ENCODE peak calls at places on chromosomes 11 and 22, in six cellular contexts. P is myocyte; H is mucosa of descending colon; R is GM12891; D is activated T-helper 1 cell treated with anti-CD3 and anti-CD28 coated beads, Interleukin-12 subunit alpha, Interleukin-12 subunit beta, Interleukin-2, Interleukin-4 antibody, amounts not matched to agents 30 ng/mL and 10 ng/mL and 1 ng/mL, durations not matched to agents 14 hours and 24 hours and 36 hours; M is HFFc6. O is an unnamed sample.

GRCh38 chr11:94405062-94405461 is 3.8 kb upstream of the GPR83 start:
- DNase-seq in P (no peak), H (no peak), R (no peak), D (no peak), M (no peak), O (no peak)

GRCh38 chr22:41092847-41093371 is 517 bp downstream of the EP300 start:
- DNase-seq in P (peak), H (peak), R (no peak), D (peak), M (peak), O (peak)

GRCh38 chr22:29491012-29491411 is 11.0 kb downstream of the NEFH start:
- DNase-seq in P (no peak), H (no peak), R (no peak), D (no peak), M (no peak), O (no peak)

GRCh38 chr11:32962016-32962415 is 53.7 kb upstream of the DEPDC7 start:
- DNase-seq in P (peak), H (no peak), R (no peak), D (no peak), M (peak), O (no peak)

GRCh38 chr22:41664490-41664889 is 24.2 kb downstream of the SNU13 start:
- DNase-seq in P (no peak), H (no peak), R (no peak), D (no peak), M (no peak), O (no peak)

GRCh38 chr11:121716060-121716459 is 263.3 kb upstream of the SORL1-AS1 start:
- DNase-seq in P (peak), H (no peak), R (no peak), D (no peak), M (no peak), O (no peak)

GRCh38 chr11:3153291-3153861 is 11.7 kb downstream of the OSBPL5 start:
- DNase-seq in P (peak), H (peak), R (no peak), D (no peak), M (peak), O (peak)

GRCh38 chr11:112227002-112227401 is 774 bp downstream of the PTS start:
- DNase-seq in P (peak), H (no peak), R (no peak), D (no peak), M (peak), O (no peak)

GRCh38 chr22:42194953-42195352 is 64.3 kb upstream of the CYP2D6 start:
- DNase-seq in P (no peak), H (no peak), R (no peak), D (no peak), M (no peak), O (no peak)

GRCh38 chr22:37312549-37313183 is 30.4 kb downstream of the CYTH4 start:
- DNase-seq in P (no peak), H (no peak), R (no peak), D (no peak), M (no peak), O (no peak)

GRCh38 chr11:44823006-44823405 is 96.2 kb downstream of the TSPAN18 start:
- DNase-seq in P (no peak), H (no peak), R (no peak), D (no peak), M (no peak), O (no peak)

GRCh38 chr11:18727499-18728236 is 1.7 kb upstream of the IGSF22 start:
- DNase-seq in P (peak), H (no peak), R (peak), D (peak), M (no peak), O (peak)

GRCh38 chr22:40651563-40652501 is 15.3 kb upstream of the MRTFA start:
- DNase-seq in P (peak), H (peak), R (peak), D (peak), M (peak), O (peak)

GRCh38 chr11:34150494-34151151 is 45.2 kb downstream of the NAT10 start:
- DNase-seq in P (peak), H (no peak), R (no peak), D (no peak), M (no peak), O (no peak)

GRCh38 chr11:25794804-25795203 is 537.1 kb upstream of the ANO3 start:
- DNase-seq in P (no peak), H (no peak), R (no peak), D (no peak), M (no peak), O (no peak)

GRCh38 chr11:123473941-123474668 is 44.0 kb downstream of the GRAMD1B start:
- DNase-seq in P (peak), H (no peak), R (no peak), D (no peak), M (peak), O (no peak)

GRCh38 chr22:39472570-39473556 is 16.1 kb downstream of the MGAT3 start:
- DNase-seq in P (no peak), H (peak), R (no peak), D (no peak), M (no peak), O (no peak)

GRCh38 chr11:93686226-93686625 is 24.7 kb downstream of the CEP295 start:
- DNase-seq in P (no peak), H (no peak), R (no peak), D (no peak), M (no peak), O (no peak)

GRCh38 chr11:119585038-119585666 is 143.8 kb downstream of the NECTIN1 start:
- DNase-seq in P (no peak), H (no peak), R (no peak), D (no peak), M (no peak), O (no peak)

GRCh38 chr22:37777122-37777687 is 30.5 kb upstream of the GCAT start:
- DNase-seq in P (peak), H (peak), R (peak), D (no peak), M (peak), O (no peak)

GRCh38 chr11:64089027-64089360 is 53.3 kb downstream of the FLRT1 start:
- DNase-seq in P (no peak), H (no peak), R (no peak), D (no peak), M (no peak), O (no peak)

GRCh38 chr11:16749666-16750065 is 11.2 kb downstream of the C11orf58 start:
- DNase-seq in P (no peak), H (no peak), R (no peak), D (no peak), M (no peak), O (no peak)

GRCh38 chr22:47041201-47042115 is 279.0 kb downstream of the TBC1D22A start:
- DNase-seq in P (no peak), H (peak), R (no peak), D (no peak), M (no peak), O (no peak)

GRCh38 chr22:45968751-45969413 is 8.1 kb downstream of the WNT7B start:
- DNase-seq in P (peak), H (no peak), R (no peak), D (no peak), M (peak), O (no peak)

O was measured in foreskin melanocyte.